ENCODE peak calls at places on chromosomes 3 and 15, in six cellular contexts. O is posterior vena cava, X is ACHN, N is tibial artery, B is NCI-H226, I is SK-MEL-5. K is an unnamed sample.

GRCh38 chr15:87805117-87805820 is 451.3 kb downstream of the NTRK3 start:
- DNase-seq in O (no peak), X (no peak), N (no peak), B (no peak), I (no peak), K (no peak)

GRCh38 chr15:58931985-58932384 is 1.5 kb downstream of the SLTM start:
- DNase-seq in B (no peak), I (peak), N (no peak), O (no peak), X (peak), K (no peak)

GRCh38 chr15:62782100-62782791 is 260.3 kb upstream of the TPM1 start:
- DNase-seq in O (no peak), I (peak), B (peak), N (peak), X (peak), K (peak)

GRCh38 chr3:106183762-106184391 is 315.1 kb upstream of the CBLB start:
- DNase-seq in N (no peak), B (peak), I (no peak), X (no peak), O (no peak), K (no peak)

GRCh38 chr3:146222204-146223046 is 28.5 kb downstream of the PLSCR4 start:
- DNase-seq in B (peak), X (no peak), O (no peak), N (no peak), I (peak), K (no peak)

GRCh38 chr3:54122046-54122801 is at the start of gene CACNA2D3:
- DNase-seq in I (no peak), B (peak), O (no peak), X (peak), N (no peak), K (no peak)

GRCh38 chr3:32483772-32484171 is 18.9 kb downstream of the CMTM6 start:
- DNase-seq in N (no peak), X (no peak), O (no peak), B (no peak), I (no peak), K (no peak)

GRCh38 chr3:136617123-136617700 is 135.0 kb downstream of the STAG1 start:
- DNase-seq in B (no peak), O (no peak), I (peak), X (no peak), N (no peak), K (no peak)

GRCh38 chr3:157786216-157786615 is 283.0 kb upstream of the VEPH1 start:
- DNase-seq in X (peak), I (no peak), O (no peak), N (no peak), B (peak), K (no peak)

GRCh38 chr15:80662756-80663553 is 32.2 kb upstream of the ABHD17C start:
- DNase-seq in X (no peak), I (no peak), O (no peak), N (no peak), B (no peak), K (no peak)

GRCh38 chr15:80173022-80173759 is 20.4 kb downstream of the FAH start:
- DNase-seq in X (peak), I (peak), N (peak), B (peak), O (peak), K (no peak)

GRCh38 chr15:63476229-63476632 is 28.2 kb upstream of the USP3 start:
- DNase-seq in O (no peak), N (no peak), B (peak), X (peak), I (peak), K (no peak)

GRCh38 chr3:124168271-124168670 is 176.3 kb upstream of the ROPN1 start:
- DNase-seq in N (peak), X (no peak), B (no peak), I (no peak), O (no peak), K (peak)

GRCh38 chr3:46027736-46028397 is 584 bp upstream of the XCR1 start:
- DNase-seq in I (peak), B (no peak), X (no peak), N (no peak), O (no peak), K (no peak)

GRCh38 chr3:11551019-11551418 is 92.7 kb downstream of the VGLL4 start:
- DNase-seq in X (no peak), N (peak), B (no peak), O (peak), I (no peak), K (no peak)

GRCh38 chr3:23944007-23944760 is 902 bp upstream of the NR1D2 start:
- DNase-seq in I (no peak), B (no peak), N (no peak), O (no peak), X (no peak), K (no peak)

GRCh38 chr15:63672775-63673174 is 75.6 kb downstream of the FBXL22 start:
- DNase-seq in O (no peak), B (no peak), N (no peak), X (no peak), I (no peak), K (no peak)

GRCh38 chr15:90763700-90764099 is 46.6 kb downstream of the BLM start:
- DNase-seq in I (peak), N (no peak), B (no peak), O (no peak), X (no peak), K (no peak)

GRCh38 chr3:149967067-149967685 is 3.5 kb downstream of the PFN2 start:
- DNase-seq in B (peak), N (no peak), O (no peak), I (peak), X (peak), K (no peak)

GRCh38 chr3:119323401-119324107 is 29.4 kb downstream of the ARHGAP31 start:
- DNase-seq in O (no peak), X (no peak), B (no peak), N (no peak), I (peak), K (no peak)

GRCh38 chr15:69847625-69848024 is 250.1 kb downstream of the TLE3 start:
- DNase-seq in X (no peak), I (no peak), B (no peak), N (no peak), O (no peak), K (no peak)

GRCh38 chr15:97968380-97968779 is 7.9 kb downstream of the ARRDC4 start:
- DNase-seq in I (no peak), X (peak), N (no peak), O (no peak), B (peak), K (no peak)

GRCh38 chr15:40776537-40777141 is 6.9 kb downstream of the C15orf62 start:
- DNase-seq in O (no peak), N (no peak), X (peak), B (peak), I (no peak), K (no peak)

GRCh38 chr3:129933471-129933870 is 40.0 kb upstream of the TMCC1 start:
- DNase-seq in N (no peak), X (no peak), B (no peak), I (no peak), O (no peak), K (no peak)

GRCh38 chr15:85581495-85581894 is 201.1 kb downstream of the AKAP13 start:
- DNase-seq in X (no peak), N (peak), I (no peak), B (no peak), O (peak), K (no peak)